ENCODE peak calls at places on chromosomes 2 and 18, in seven cellular contexts. Y is cardiac muscle cell, E is type B pancreatic cell, B is H9, J is fibroblast of mammary gland, G is testis, I is Peyer's patch. N is an unnamed sample.

GRCh38 chr18:41936471-41937134 is 18.4 kb upstream of the PIK3C3 start:
- DNase-seq in B (no peak), G (no peak), Y (peak), E (no peak), I (no peak), J (no peak), N (no peak)

GRCh38 chr18:59681051-59681450 is 16.2 kb downstream of the CCBE1 start:
- DNase-seq in B (no peak), G (no peak), J (no peak), I (no peak), E (no peak), Y (no peak), N (no peak)

GRCh38 chr18:51235011-51235789 is 37.7 kb upstream of the MEX3C start:
- DNase-seq in B (no peak), E (no peak), G (no peak), J (peak), Y (no peak), I (no peak), N (peak)

GRCh38 chr2:179049546-179050311 is at the start of gene CCDC141:
- DNase-seq in G (peak), J (no peak), B (no peak), E (no peak), Y (peak), I (peak), N (no peak)

GRCh38 chr2:32882911-32883810 is 63.6 kb upstream of the LTBP1 start:
- DNase-seq in G (no peak), I (no peak), E (no peak), B (no peak), J (peak), Y (no peak), N (no peak)

GRCh38 chr18:12010187-12010802 is 29.0 kb downstream of the IMPA2 start:
- DNase-seq in G (no peak), I (no peak), Y (no peak), E (no peak), B (no peak), J (no peak), N (no peak)

GRCh38 chr2:162480067-162480466 is 136.1 kb downstream of the GCA start:
- DNase-seq in J (no peak), E (no peak), B (no peak), G (no peak), Y (no peak), I (no peak), N (peak)

GRCh38 chr2:98473995-98474780 is 29.5 kb downstream of the INPP4A start:
- DNase-seq in I (no peak), E (no peak), B (no peak), J (no peak), Y (no peak), G (no peak), N (no peak)

GRCh38 chr2:191148766-191149165 is 2.0 kb downstream of the STAT4 start:
- DNase-seq in B (no peak), Y (no peak), J (no peak), E (no peak), I (no peak), G (no peak), N (no peak)

GRCh38 chr18:4007846-4008245 is 447.3 kb downstream of the DLGAP1 start:
- DNase-seq in I (no peak), B (no peak), J (no peak), Y (no peak), E (no peak), G (no peak), N (no peak)

GRCh38 chr2:64945973-64946736 is 43.0 kb upstream of the SLC1A4 start:
- DNase-seq in E (no peak), Y (no peak), J (no peak), B (no peak), I (peak), G (no peak), N (no peak)

GRCh38 chr2:168912466-168913170 is 11.5 kb downstream of the G6PC2 start:
- DNase-seq in B (peak), E (no peak), I (no peak), Y (peak), J (peak), G (peak), N (peak)

GRCh38 chr2:19899853-19900525 is 1.8 kb downstream of the TTC32 start:
- DNase-seq in B (no peak), I (no peak), J (no peak), E (no peak), Y (no peak), G (no peak), N (no peak)

GRCh38 chr2:117957616-117958015 is 56.3 kb downstream of the CCDC93 start:
- DNase-seq in E (no peak), B (no peak), Y (no peak), G (no peak), I (no peak), J (no peak), N (peak)

GRCh38 chr2:62339413-62339812 is 143.5 kb downstream of the B3GNT2 start:
- DNase-seq in I (no peak), Y (no peak), G (no peak), B (no peak), E (no peak), J (no peak), N (no peak)

GRCh38 chr2:183759033-183759432 is 634.8 kb downstream of the NUP35 start:
- DNase-seq in Y (no peak), B (no peak), I (no peak), G (no peak), J (no peak), E (no peak), N (no peak)

GRCh38 chr2:163528640-163529217 is 207.1 kb downstream of the FIGN start:
- DNase-seq in B (no peak), Y (no peak), G (no peak), J (no peak), I (no peak), E (no peak), N (no peak)

GRCh38 chr2:20184067-20184938 is 40.6 kb downstream of the SDC1 start:
- DNase-seq in G (no peak), J (peak), B (no peak), Y (no peak), I (no peak), E (no peak), N (peak)

GRCh38 chr2:43050866-43051265 is 175.5 kb downstream of the ZFP36L2 start:
- DNase-seq in B (no peak), Y (no peak), E (no peak), G (peak), I (no peak), J (no peak), N (no peak)

GRCh38 chr2:3827673-3828575 is 124.5 kb downstream of the DCDC2C start:
- DNase-seq in E (no peak), Y (peak), G (peak), I (no peak), J (peak), B (no peak), N (peak)

GRCh38 chr18:75582940-75583339 is 155.4 kb upstream of the SMIM21 start:
- DNase-seq in Y (no peak), I (no peak), B (no peak), J (no peak), G (no peak), E (no peak), N (no peak)

GRCh38 chr2:175690113-175690716 is 311.9 kb downstream of the LNPK start:
- DNase-seq in Y (peak), E (no peak), I (no peak), J (peak), G (peak), B (no peak), N (peak)

GRCh38 chr2:224162122-224162521 is 123.0 kb upstream of the SERPINE2 start:
- DNase-seq in J (peak), B (no peak), Y (no peak), E (no peak), I (no peak), G (no peak), N (no peak)

GRCh38 chr2:65746919-65747678 is 314.7 kb upstream of the SPRED2 start:
- DNase-seq in E (no peak), Y (peak), B (peak), I (no peak), G (peak), J (peak), N (no peak)

GRCh38 chr2:236592821-236593220 is 23.2 kb downstream of the ACKR3 start:
- DNase-seq in E (no peak), B (no peak), J (no peak), G (no peak), I (no peak), Y (peak), N (no peak)

GRCh38 chr2:119180891-119181290 is 22.3 kb upstream of the C1QL2 start:
- DNase-seq in J (no peak), E (no peak), I (no peak), Y (no peak), G (no peak), B (no peak), N (no peak)

DNA sequence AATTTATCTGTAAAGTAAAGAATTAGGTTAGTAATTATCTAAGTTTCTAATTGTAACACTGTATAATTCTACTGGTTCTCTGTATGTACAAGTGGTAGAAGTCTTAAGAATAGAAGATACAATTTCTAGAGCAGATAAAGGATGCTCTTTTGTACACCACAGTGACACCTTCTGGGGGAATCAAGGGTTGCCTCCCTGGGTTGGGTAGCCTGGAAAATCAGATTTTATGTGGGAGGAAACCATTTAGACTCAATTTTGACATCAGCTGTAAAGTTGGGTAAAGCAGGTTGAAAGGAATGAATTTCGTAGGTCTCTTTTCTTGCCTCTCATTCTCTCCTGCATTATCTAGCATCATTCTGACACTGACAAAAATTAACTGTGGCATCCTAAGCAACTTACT is 354.8 kb downstream of the DCC start:
- DNase-seq in G (peak), B (no peak), Y (no peak), J (no peak), I (no peak), E (no peak), N (peak)
- TF ChIP-seq CTCF in G (peak), B (peak), Y (peak), J (peak), I (no peak), E (peak), N (no peak)

GRCh38 chr18:13216732-13217465 is 1.7 kb upstream of the LDLRAD4 start:
- DNase-seq in G (peak), B (no peak), I (no peak), E (no peak), J (no peak), Y (peak), N (no peak)
- TF ChIP-seq CTCF in G (peak), B (peak), I (no peak), E (peak), J (no peak), Y (peak), N (no peak)

GRCh38 chr2:239688098-239688497 is 287.3 kb upstream of the HDAC4 start:
- DNase-seq in G (peak), Y (no peak), J (no peak), E (peak), B (no peak), I (peak), N (peak)
- TF ChIP-seq CTCF in G (no peak), Y (no peak), J (peak), E (no peak), B (no peak), I (no peak), N (no peak)

DNA sequence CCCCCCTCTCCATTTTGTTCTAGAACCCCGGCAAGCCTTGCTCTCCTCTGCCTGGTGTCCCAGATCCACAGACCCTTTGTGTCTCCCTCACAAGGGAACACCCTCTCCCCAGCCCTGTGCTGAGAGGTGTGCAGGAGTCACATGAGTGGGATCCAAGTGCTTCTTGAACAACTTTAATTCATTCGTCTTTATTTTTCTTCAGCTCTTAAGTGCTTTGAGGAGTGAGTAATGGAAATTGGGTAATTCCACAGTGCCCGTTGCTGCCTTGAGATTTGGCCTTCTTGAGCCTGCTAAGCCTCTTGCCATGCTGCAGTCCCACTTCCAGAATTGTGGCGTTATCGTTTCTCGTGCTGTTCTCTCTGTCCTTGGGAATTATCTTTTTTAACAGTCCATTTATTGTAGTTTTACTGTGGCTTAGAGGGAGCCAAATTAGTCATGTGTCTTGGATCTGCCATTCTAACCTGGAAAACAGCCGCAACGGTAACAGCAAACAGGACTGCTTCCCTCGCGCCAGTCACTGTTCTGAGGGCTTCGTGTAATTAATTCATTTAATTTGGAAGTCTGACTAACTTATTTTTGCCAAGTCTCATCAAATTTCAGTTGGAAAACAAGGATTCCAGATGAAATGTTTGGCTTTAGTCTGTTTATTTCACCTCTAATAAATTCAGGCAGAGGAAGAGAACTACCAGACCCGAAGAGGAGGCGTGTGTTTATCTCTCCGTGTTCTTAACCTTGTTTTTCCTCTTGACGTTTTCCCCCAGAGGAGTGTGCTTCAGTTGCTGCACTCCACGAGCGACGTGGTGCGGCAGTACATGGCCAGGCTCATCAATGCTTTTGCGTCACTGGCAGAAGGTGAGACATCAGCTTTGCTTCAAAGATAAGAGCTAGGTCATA is 72.0 kb downstream of the ARMC9 start:
- DNase-seq in I (no peak), B (no peak), J (peak), Y (no peak), G (peak), E (no peak), N (no peak)
- TF ChIP-seq CTCF in I (no peak), B (no peak), J (no peak), Y (no peak), G (no peak), E (no peak), N (no peak)

GRCh38 chr2:238838786-238839327 is 9.0 kb upstream of the TWIST2 start:
- DNase-seq in J (no peak), Y (no peak), B (no peak), E (peak), G (no peak), I (no peak), N (no peak)

GRCh38 chr2:238843476-238843875 is 4.4 kb upstream of the TWIST2 start:
- DNase-seq in G (no peak), J (no peak), E (peak), I (no peak), B (no peak), Y (no peak), N (no peak)

GRCh38 chr2:238835726-238836301 is 12.1 kb upstream of the TWIST2 start:
- DNase-seq in B (peak), G (no peak), J (no peak), E (peak), I (no peak), Y (no peak), N (no peak)

GRCh38 chr2:238841542-238842181 is 6.2 kb upstream of the TWIST2 start:
- DNase-seq in Y (no peak), E (peak), G (no peak), J (no peak), B (no peak), I (no peak), N (no peak)

GRCh38 chr2:238839428-238839827 is 8.5 kb upstream of the TWIST2 start:
- DNase-seq in B (no peak), G (no peak), E (no peak), J (no peak), I (no peak), Y (no peak), N (peak)
- TF ChIP-seq CTCF in B (peak), G (no peak), E (no peak), J (no peak), I (no peak), Y (peak), N (no peak)

GRCh38 chr2:68357608-68358337 is 7.3 kb upstream of the PLEK start:
- DNase-seq in G (peak), I (peak), J (peak), Y (peak), B (peak), E (no peak), N (peak)
- TF ChIP-seq CTCF in G (peak), I (no peak), J (peak), Y (peak), B (peak), E (peak), N (peak)

GRCh38 chr18:57586243-57587049 is at the start of gene FECH:
- DNase-seq in E (peak), I (peak), J (peak), B (peak), G (peak), Y (peak), N (peak)
- TF ChIP-seq CTCF in E (peak), I (no peak), J (no peak), B (no peak), G (no peak), Y (no peak), N (no peak)

GRCh38 chr2:71071681-71072398 is 3.4 kb downstream of the NAGK start:
- DNase-seq in E (no peak), B (no peak), Y (no peak), J (no peak), G (no peak), I (peak), N (no peak)

GRCh38 chr2:71072492-71072891 is 4.0 kb downstream of the NAGK start:
- DNase-seq in G (no peak), Y (no peak), I (no peak), J (no peak), E (no peak), B (no peak), N (no peak)

GRCh38 chr2:71069376-71069775 is 928 bp downstream of the NAGK start:
- DNase-seq in G (no peak), J (peak), B (no peak), E (no peak), I (no peak), Y (no peak), N (no peak)

GRCh38 chr2:71068218-71069035 is at the start of gene NAGK:
- DNase-seq in J (peak), B (peak), I (peak), Y (peak), G (peak), E (peak), N (peak)

GRCh38 chr2:71070294-71071025 is 2.0 kb downstream of the NAGK start:
- DNase-seq in Y (peak), I (peak), G (no peak), J (peak), B (peak), E (no peak), N (peak)
- TF ChIP-seq CTCF in Y (peak), I (no peak), G (peak), J (peak), B (peak), E (peak), N (no peak)

DNA sequence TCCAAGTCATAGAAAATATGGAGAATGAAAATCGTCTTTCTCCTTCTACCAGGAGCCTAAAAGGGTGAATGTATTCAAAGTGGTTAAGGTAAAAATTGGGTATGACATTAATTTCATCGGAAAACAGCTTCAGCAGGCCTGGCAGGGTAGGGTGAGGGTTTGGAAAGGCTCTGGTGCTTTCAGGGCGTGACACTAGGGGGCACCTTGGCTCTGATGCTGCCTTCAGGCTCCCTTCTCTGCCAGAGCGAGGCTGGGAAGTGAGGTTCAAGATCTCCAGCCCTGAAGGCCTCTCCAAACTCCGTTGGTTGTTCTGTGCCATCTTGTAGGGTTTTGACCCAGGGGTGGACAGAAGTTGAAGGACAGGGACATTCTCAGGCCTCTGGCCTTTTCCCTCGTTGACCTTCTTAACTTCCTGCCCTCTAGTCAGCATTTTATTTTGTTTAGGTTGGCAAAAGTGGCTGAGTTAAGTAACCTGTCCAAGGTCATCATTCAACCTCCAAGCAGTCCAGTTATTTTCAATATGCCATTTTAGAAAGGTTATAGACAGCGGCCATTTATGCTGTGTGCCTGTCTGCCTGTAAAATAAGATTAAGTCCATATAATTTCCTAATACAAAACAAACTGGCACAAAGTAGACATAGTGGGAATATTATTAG is 40.3 kb downstream of the EML6 start:
- DNase-seq in J (no peak), I (no peak), Y (no peak), E (no peak), B (peak), G (peak), N (peak)
- TF ChIP-seq CTCF in J (peak), I (no peak), Y (peak), E (peak), B (peak), G (no peak), N (peak)

GRCh38 chr2:207290833-207291232 is 125.1 kb upstream of the KLF7 start:
- DNase-seq in G (no peak), E (no peak), J (no peak), Y (no peak), B (no peak), I (no peak), N (no peak)
- TF ChIP-seq CTCF in G (no peak), E (no peak), J (no peak), Y (no peak), B (no peak), I (no peak), N (no peak)

N was measured in MCF 10A.